ENCODE peak calls at places on chromosome 20, in eight cellular contexts. One of them, this sample, is unnamed.

GRCh38 chr20:38208088-38208487 is 43.0 kb upstream of the TGM2 start:
- DNase-seq in thyroid gland: no peak
- DNase-seq in ovary: no peak
- DNase-seq in A549: no peak
- DNase-seq in Peyer's patch: no peak
- DNase-seq in HepG2: no peak
- DNase-seq in uterus: peak
- DNase-seq in sigmoid colon: no peak
- DNase-seq in this sample: no peak

GRCh38 chr20:46715292-46715756 is 5.9 kb downstream of the SLC2A10 start:
- DNase-seq in thyroid gland: peak
- DNase-seq in ovary: peak
- DNase-seq in A549: peak
- DNase-seq in Peyer's patch: no peak
- DNase-seq in HepG2: no peak
- DNase-seq in uterus: peak
- DNase-seq in sigmoid colon: peak
- DNase-seq in this sample: peak

GRCh38 chr20:57435498-57436222 is 44.5 kb downstream of the RBM38 start:
- DNase-seq in thyroid gland: peak
- DNase-seq in ovary: no peak
- DNase-seq in A549: peak
- DNase-seq in Peyer's patch: peak
- DNase-seq in HepG2: peak
- DNase-seq in uterus: no peak
- DNase-seq in sigmoid colon: peak
- DNase-seq in this sample: peak

GRCh38 chr20:17630806-17631195 is 51.2 kb downstream of the RRBP1 start:
- DNase-seq in thyroid gland: no peak
- DNase-seq in ovary: no peak
- DNase-seq in A549: no peak
- DNase-seq in Peyer's patch: no peak
- DNase-seq in HepG2: no peak
- DNase-seq in uterus: no peak
- DNase-seq in sigmoid colon: no peak
- DNase-seq in this sample: no peak

GRCh38 chr20:34516874-34517542 is 786 bp downstream of the DYNLRB1 start:
- DNase-seq in thyroid gland: peak
- DNase-seq in ovary: no peak
- DNase-seq in A549: no peak
- DNase-seq in Peyer's patch: no peak
- DNase-seq in HepG2: no peak
- DNase-seq in uterus: peak
- DNase-seq in sigmoid colon: no peak
- DNase-seq in this sample: peak

GRCh38 chr20:2763186-2763585 is 37.2 kb downstream of the CPXM1 start:
- DNase-seq in thyroid gland: no peak
- DNase-seq in ovary: no peak
- DNase-seq in A549: no peak
- DNase-seq in Peyer's patch: no peak
- DNase-seq in HepG2: no peak
- DNase-seq in uterus: no peak
- DNase-seq in sigmoid colon: no peak
- DNase-seq in this sample: no peak

GRCh38 chr20:44111712-44112335 is 75.2 kb downstream of the JPH2 start:
- DNase-seq in thyroid gland: peak
- DNase-seq in ovary: no peak
- DNase-seq in A549: no peak
- DNase-seq in Peyer's patch: no peak
- DNase-seq in HepG2: no peak
- DNase-seq in uterus: no peak
- DNase-seq in sigmoid colon: peak
- DNase-seq in this sample: peak

GRCh38 chr20:46031014-46031569 is 2.1 kb downstream of the SLC12A5 start:
- DNase-seq in thyroid gland: no peak
- DNase-seq in ovary: no peak
- DNase-seq in A549: no peak
- DNase-seq in Peyer's patch: no peak
- DNase-seq in HepG2: no peak
- DNase-seq in uterus: no peak
- DNase-seq in sigmoid colon: no peak
- DNase-seq in this sample: no peak

GRCh38 chr20:36098364-36098763 is 56.2 kb upstream of the EPB41L1 start:
- DNase-seq in thyroid gland: no peak
- DNase-seq in ovary: no peak
- DNase-seq in A549: no peak
- DNase-seq in Peyer's patch: no peak
- DNase-seq in HepG2: no peak
- DNase-seq in uterus: no peak
- DNase-seq in sigmoid colon: no peak
- DNase-seq in this sample: peak

GRCh38 chr20:45300961-45301360 is 5.7 kb upstream of the RBPJL start:
- DNase-seq in thyroid gland: no peak
- DNase-seq in ovary: no peak
- DNase-seq in A549: peak
- DNase-seq in Peyer's patch: no peak
- DNase-seq in HepG2: peak
- DNase-seq in uterus: no peak
- DNase-seq in sigmoid colon: no peak
- DNase-seq in this sample: no peak

GRCh38 chr20:56487216-56487615 is 18.8 kb downstream of the RTF2 start:
- DNase-seq in thyroid gland: no peak
- DNase-seq in ovary: no peak
- DNase-seq in A549: no peak
- DNase-seq in Peyer's patch: no peak
- DNase-seq in HepG2: no peak
- DNase-seq in uterus: no peak
- DNase-seq in sigmoid colon: no peak
- DNase-seq in this sample: no peak

GRCh38 chr20:25320035-25320800 is 70.4 kb downstream of the ABHD12 start:
- DNase-seq in thyroid gland: no peak
- DNase-seq in ovary: no peak
- DNase-seq in A549: no peak
- DNase-seq in Peyer's patch: no peak
- DNase-seq in HepG2: no peak
- DNase-seq in uterus: peak
- DNase-seq in sigmoid colon: peak
- DNase-seq in this sample: no peak

GRCh38 chr20:6265204-6265904 is 142.5 kb upstream of the FERMT1 start:
- DNase-seq in thyroid gland: peak
- DNase-seq in ovary: no peak
- DNase-seq in A549: peak
- DNase-seq in Peyer's patch: no peak
- DNase-seq in HepG2: peak
- DNase-seq in uterus: no peak
- DNase-seq in sigmoid colon: no peak
- DNase-seq in this sample: no peak

GRCh38 chr20:56626367-56627121 is 2.6 kb upstream of the TFAP2C start:
- DNase-seq in thyroid gland: no peak
- DNase-seq in ovary: no peak
- DNase-seq in A549: peak
- DNase-seq in Peyer's patch: no peak
- DNase-seq in HepG2: no peak
- DNase-seq in uterus: no peak
- DNase-seq in sigmoid colon: peak
- DNase-seq in this sample: peak

GRCh38 chr20:45408646-45409213 is 641 bp downstream of the DBNDD2 start:
- DNase-seq in thyroid gland: no peak
- DNase-seq in ovary: no peak
- DNase-seq in A549: no peak
- DNase-seq in Peyer's patch: no peak
- DNase-seq in HepG2: no peak
- DNase-seq in uterus: no peak
- DNase-seq in sigmoid colon: no peak
- DNase-seq in this sample: no peak

GRCh38 chr20:33910056-33910455 is 83.7 kb upstream of the RALY start:
- DNase-seq in thyroid gland: peak
- DNase-seq in ovary: no peak
- DNase-seq in A549: no peak
- DNase-seq in Peyer's patch: no peak
- DNase-seq in HepG2: no peak
- DNase-seq in uterus: no peak
- DNase-seq in sigmoid colon: no peak
- DNase-seq in this sample: no peak

GRCh38 chr20:41345729-41346067 is 5.1 kb downstream of the LPIN3 start:
- DNase-seq in thyroid gland: no peak
- DNase-seq in ovary: no peak
- DNase-seq in A549: no peak
- DNase-seq in Peyer's patch: no peak
- DNase-seq in HepG2: no peak
- DNase-seq in uterus: no peak
- DNase-seq in sigmoid colon: no peak
- DNase-seq in this sample: no peak
- H3K4me3 ChIP-seq in thyroid gland: no peak
- H3K4me3 ChIP-seq in ovary: no peak
- H3K4me3 ChIP-seq in A549: no peak
- H3K4me3 ChIP-seq in Peyer's patch: no peak
- H3K4me3 ChIP-seq in HepG2: no peak
- H3K4me3 ChIP-seq in uterus: no peak
- H3K4me3 ChIP-seq in sigmoid colon: no peak
- H3K4me3 ChIP-seq in this sample: no peak

GRCh38 chr20:48563191-48563884 is 264.5 kb downstream of the PREX1 start:
- DNase-seq in thyroid gland: no peak
- DNase-seq in ovary: no peak
- DNase-seq in A549: no peak
- DNase-seq in Peyer's patch: no peak
- DNase-seq in HepG2: no peak
- DNase-seq in uterus: no peak
- DNase-seq in sigmoid colon: no peak
- DNase-seq in this sample: no peak
- TF ChIP-seq POLR2A in thyroid gland: no peak
- TF ChIP-seq POLR2A in ovary: no peak
- TF ChIP-seq POLR2A in A549: no peak
- TF ChIP-seq POLR2A in Peyer's patch: no peak
- TF ChIP-seq POLR2A in HepG2: no peak
- TF ChIP-seq POLR2A in uterus: no peak
- TF ChIP-seq POLR2A in sigmoid colon: no peak
- TF ChIP-seq POLR2A in this sample: no peak

GRCh38 chr20:13220194-13220856 is 749 bp upstream of the ISM1 start:
- DNase-seq in thyroid gland: peak
- DNase-seq in ovary: no peak
- DNase-seq in A549: peak
- DNase-seq in Peyer's patch: peak
- DNase-seq in HepG2: no peak
- DNase-seq in uterus: peak
- DNase-seq in sigmoid colon: peak
- DNase-seq in this sample: peak

GRCh38 chr20:13219327-13220193 is 1.5 kb upstream of the ISM1 start:
- DNase-seq in thyroid gland: no peak
- DNase-seq in ovary: no peak
- DNase-seq in A549: no peak
- DNase-seq in Peyer's patch: no peak
- DNase-seq in HepG2: no peak
- DNase-seq in uterus: no peak
- DNase-seq in sigmoid colon: no peak
- DNase-seq in this sample: no peak

GRCh38 chr20:13221313-13221672 is 219 bp downstream of the ISM1 start:
- DNase-seq in thyroid gland: no peak
- DNase-seq in ovary: no peak
- DNase-seq in A549: no peak
- DNase-seq in Peyer's patch: no peak
- DNase-seq in HepG2: no peak
- DNase-seq in uterus: no peak
- DNase-seq in sigmoid colon: no peak
- DNase-seq in this sample: no peak

GRCh38 chr20:13221673-13222318 is 722 bp downstream of the ISM1 start:
- DNase-seq in thyroid gland: peak
- DNase-seq in ovary: no peak
- DNase-seq in A549: peak
- DNase-seq in Peyer's patch: peak
- DNase-seq in HepG2: peak
- DNase-seq in uterus: peak
- DNase-seq in sigmoid colon: peak
- DNase-seq in this sample: peak

GRCh38 chr20:13220857-13221297 is at the start of gene ISM1:
- DNase-seq in thyroid gland: peak
- DNase-seq in ovary: no peak
- DNase-seq in A549: peak
- DNase-seq in Peyer's patch: peak
- DNase-seq in HepG2: no peak
- DNase-seq in uterus: peak
- DNase-seq in sigmoid colon: no peak
- DNase-seq in this sample: no peak
- H3K27ac ChIP-seq in thyroid gland: peak
- H3K27ac ChIP-seq in ovary: no peak
- H3K27ac ChIP-seq in A549: peak
- H3K27ac ChIP-seq in Peyer's patch: no peak
- H3K27ac ChIP-seq in HepG2: no peak
- H3K27ac ChIP-seq in uterus: peak
- H3K27ac ChIP-seq in sigmoid colon: peak
- H3K27ac ChIP-seq in this sample: no peak

GRCh38 chr20:32458061-32458836 is 100.1 kb downstream of the ASXL1 start:
- DNase-seq in thyroid gland: no peak
- DNase-seq in ovary: no peak
- DNase-seq in A549: no peak
- DNase-seq in Peyer's patch: no peak
- DNase-seq in HepG2: no peak
- DNase-seq in uterus: no peak
- DNase-seq in sigmoid colon: peak
- DNase-seq in this sample: no peak

GRCh38 chr20:32455901-32456701 is 98.0 kb downstream of the ASXL1 start:
- DNase-seq in thyroid gland: no peak
- DNase-seq in ovary: no peak
- DNase-seq in A549: no peak
- DNase-seq in Peyer's patch: no peak
- DNase-seq in HepG2: no peak
- DNase-seq in uterus: no peak
- DNase-seq in sigmoid colon: no peak
- DNase-seq in this sample: no peak

GRCh38 chr20:32455171-32455900 is 97.2 kb downstream of the ASXL1 start:
- DNase-seq in thyroid gland: no peak
- DNase-seq in ovary: no peak
- DNase-seq in A549: no peak
- DNase-seq in Peyer's patch: peak
- DNase-seq in HepG2: no peak
- DNase-seq in uterus: no peak
- DNase-seq in sigmoid colon: peak
- DNase-seq in this sample: no peak

GRCh38 chr20:32457476-32457986 is 99.4 kb downstream of the ASXL1 start:
- DNase-seq in thyroid gland: peak
- DNase-seq in ovary: peak
- DNase-seq in A549: peak
- DNase-seq in Peyer's patch: no peak
- DNase-seq in HepG2: no peak
- DNase-seq in uterus: peak
- DNase-seq in sigmoid colon: peak
- DNase-seq in this sample: no peak

DNA sequence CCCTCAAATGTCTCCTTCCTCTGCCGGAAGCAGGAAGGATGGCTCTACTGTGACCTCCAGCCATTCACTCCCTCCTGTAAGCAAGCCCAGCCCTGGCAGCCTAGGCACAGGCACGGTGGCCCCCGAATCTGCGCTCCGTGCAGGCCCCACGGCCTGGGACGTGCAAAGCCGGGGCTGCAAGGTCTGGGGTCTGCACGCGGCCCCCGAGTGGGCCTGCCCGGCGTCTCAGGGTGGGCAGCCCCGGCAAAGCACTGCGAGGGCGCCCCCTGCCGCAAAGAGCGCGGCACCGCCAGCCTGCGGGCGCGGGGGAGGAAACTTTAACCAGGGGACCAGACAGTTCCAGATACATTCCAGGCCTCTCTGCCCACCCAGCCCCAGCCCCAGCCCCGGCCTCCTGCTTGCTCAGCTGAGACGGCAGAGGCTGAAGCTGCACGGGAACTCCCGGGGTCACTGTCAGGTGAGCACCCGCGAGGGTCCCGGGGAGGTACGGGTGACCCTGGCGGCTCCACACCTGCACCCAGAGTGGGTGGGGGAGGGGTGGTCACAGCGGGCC is 98.8 kb downstream of the ASXL1 start:
- DNase-seq in thyroid gland: peak
- DNase-seq in ovary: peak
- DNase-seq in A549: peak
- DNase-seq in Peyer's patch: no peak
- DNase-seq in HepG2: no peak
- DNase-seq in uterus: peak
- DNase-seq in sigmoid colon: no peak
- DNase-seq in this sample: no peak
- H3K4me3 ChIP-seq in thyroid gland: peak
- H3K4me3 ChIP-seq in ovary: peak
- H3K4me3 ChIP-seq in A549: peak
- H3K4me3 ChIP-seq in Peyer's patch: peak
- H3K4me3 ChIP-seq in HepG2: no peak
- H3K4me3 ChIP-seq in uterus: peak
- H3K4me3 ChIP-seq in sigmoid colon: peak
- H3K4me3 ChIP-seq in this sample: peak